ENCODE peak calls at places on chromosome 15, in five cellular contexts. E, G, B, O and S are unnamed samples.

GRCh38 chr15:79601376-79601775 is 169.2 kb downstream of the MINAR1 start:
- DNase-seq in G (no peak), O (no peak), E (no peak), B (peak; percentile 56), S (no peak)

GRCh38 chr15:42457445-42458442 is 33.2 kb downstream of the ZNF106 start:
- DNase-seq in G (peak; percentile 94), O (no peak), B (no peak), E (peak; percentile 96), S (peak; percentile 57)

GRCh38 chr15:30001592-30001991 is 81.2 kb upstream of the GOLGA8J start:
- DNase-seq in G (no peak), B (no peak), O (no peak), E (no peak), S (no peak)

GRCh38 chr15:57472861-57473260 is 96.6 kb downstream of the CGNL1 start:
- DNase-seq in G (peak; percentile 21), O (no peak), E (peak; percentile 15), B (no peak), S (no peak)

GRCh38 chr15:58441376-58442070 is 9.7 kb downstream of the LIPC start:
- DNase-seq in E (peak; percentile 81), G (peak; percentile 87), O (no peak), B (no peak), S (no peak)

GRCh38 chr15:89888214-89888804 is 5.5 kb downstream of the AP3S2 start:
- DNase-seq in B (peak; percentile 46), E (peak; percentile 84), O (peak; percentile 48), G (peak; percentile 90), S (peak; percentile 37)

GRCh38 chr15:33086500-33087141 is 107.9 kb downstream of the FMN1 start:
- DNase-seq in B (no peak), E (peak; percentile 88), O (peak; percentile 42), G (peak; percentile 87), S (peak; percentile 51)

GRCh38 chr15:89975482-89976291 is 25.4 kb upstream of the ZNF710 start:
- DNase-seq in B (no peak), E (no peak), O (no peak), G (no peak), S (no peak)

GRCh38 chr15:77402740-77403379 is 17.0 kb downstream of the PEAK1 start:
- DNase-seq in O (no peak), G (peak; percentile 90), E (peak; percentile 86), B (no peak), S (no peak)

GRCh38 chr15:45387379-45388007 is 9.1 kb upstream of the GATM start:
- DNase-seq in B (no peak), E (no peak), G (no peak), O (no peak), S (no peak)

GRCh38 chr15:34644061-34644460 is 60.6 kb upstream of the GOLGA8B start:
- DNase-seq in E (peak; percentile 50), G (peak; percentile 98), B (no peak), O (no peak), S (no peak)

GRCh38 chr15:71892335-71892734 is 82.0 kb downstream of the NR2E3 start:
- DNase-seq in B (no peak), G (no peak), O (no peak), E (no peak), S (no peak)

GRCh38 chr15:52233405-52233804 is 42.2 kb upstream of the GNB5 start:
- DNase-seq in G (peak; percentile 12), O (no peak), B (no peak), E (no peak), S (peak; percentile 44)

GRCh38 chr15:75646944-75647364 is 758 bp upstream of the SNX33 start:
- DNase-seq in B (no peak), E (no peak), G (no peak), O (no peak), S (no peak)

GRCh38 chr15:88835119-88835518 is 31.9 kb downstream of the ACAN start:
- DNase-seq in O (no peak), E (no peak), G (peak; percentile 10), B (no peak), S (no peak)

GRCh38 chr15:45128971-45129639 is 574 bp downstream of the DUOXA1 start:
- DNase-seq in O (no peak), G (no peak), E (no peak), B (no peak), S (no peak)

GRCh38 chr15:66702770-66703539 is 919 bp downstream of the SMAD6 start:
- DNase-seq in O (no peak), B (no peak), G (no peak), E (peak; percentile 62), S (no peak)

GRCh38 chr15:76075060-76075459 is 15.3 kb downstream of the TMEM266 start:
- DNase-seq in G (no peak), E (no peak), O (no peak), B (no peak), S (no peak)

GRCh38 chr15:99129644-99130043 is 24.8 kb downstream of the SYNM start:
- DNase-seq in O (no peak), E (no peak), G (no peak), B (no peak), S (no peak)

GRCh38 chr15:48336940-48337339 is 5.7 kb downstream of the DUT start:
- DNase-seq in E (peak; percentile 19), B (peak; percentile 25), G (peak; percentile 11), O (peak; percentile 8), S (peak; percentile 33)

GRCh38 chr15:61146643-61147230 is 82.4 kb downstream of the RORA start:
- DNase-seq in E (no peak), B (no peak), O (no peak), G (no peak), S (no peak)

GRCh38 chr15:86916671-86917450 is 837.2 kb downstream of the AGBL1 start:
- DNase-seq in E (no peak), B (no peak), O (no peak), G (no peak), S (no peak)

GRCh38 chr15:84992157-84992940 is 10.7 kb downstream of the PDE8A start:
- DNase-seq in O (peak; percentile 93), G (peak; percentile 87), E (peak; percentile 75), B (no peak), S (no peak)

GRCh38 chr15:38860682-38861081 is 296.1 kb upstream of the RASGRP1 start:
- DNase-seq in G (peak; percentile 33), O (no peak), E (peak; percentile 28), B (no peak), S (no peak)

GRCh38 chr15:38860253-38860652 is 295.6 kb upstream of the RASGRP1 start:
- DNase-seq in O (no peak), G (no peak), E (peak; percentile 30), B (no peak), S (no peak)

GRCh38 chr15:38861108-38861507 is 296.5 kb upstream of the RASGRP1 start:
- DNase-seq in E (peak; percentile 30), O (no peak), B (no peak), G (no peak), S (no peak)

GRCh38 chr15:38857814-38858213 is 293.2 kb upstream of the RASGRP1 start:
- DNase-seq in O (no peak), G (no peak), E (no peak), B (no peak), S (no peak)

GRCh38 chr15:38859574-38859973 is 295.0 kb upstream of the RASGRP1 start:
- DNase-seq in O (no peak), B (no peak), G (no peak), E (no peak), S (no peak)
- H3K4me3 ChIP-seq in O (no peak overlapping the region), B (no peak overlapping the region), G (no peak overlapping the region), E (no peak overlapping the region), S (no peak overlapping the region)

DNA sequence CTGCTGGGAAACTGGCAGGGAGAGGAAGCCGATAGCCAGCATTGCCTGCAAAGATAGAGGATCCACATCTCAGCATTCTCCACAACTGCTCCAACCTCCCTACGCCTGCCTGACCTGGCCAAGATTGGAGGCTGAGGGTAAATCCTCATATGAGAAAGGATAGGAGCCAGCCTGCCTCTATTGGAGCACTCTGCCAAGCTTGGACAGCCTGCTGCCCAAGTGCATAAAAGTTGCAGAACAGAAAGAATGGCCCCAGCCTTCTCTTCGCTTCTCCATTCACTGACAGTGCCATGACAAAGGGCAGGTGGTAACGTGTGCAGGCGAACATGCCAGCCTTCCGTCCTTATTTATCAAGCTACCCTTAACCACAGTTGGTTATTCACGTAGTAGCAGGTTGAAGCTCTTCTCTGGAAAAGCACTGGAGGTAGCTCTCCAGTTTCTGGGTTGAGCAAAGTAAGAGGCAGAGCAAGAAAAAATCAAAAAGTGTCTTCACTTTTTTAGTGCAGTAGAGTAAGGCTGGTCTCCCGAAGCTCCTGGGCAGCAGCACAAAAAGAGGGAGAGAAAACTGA is 4.3 kb downstream of the BMF start:
- DNase-seq in B (no peak), O (no peak), E (no peak), G (no peak), S (no peak)
- H3K4me3 ChIP-seq in B (no peak overlapping the region), O (no peak overlapping the region), E (no peak overlapping the region), G (no peak overlapping the region), S (peak overlapping the region; percentile 52)

GRCh38 chr15:92629276-92629974 is 26.1 kb downstream of the FAM174B start:
- DNase-seq in E (no peak), G (no peak), O (no peak), B (no peak), S (peak; percentile 65)
- H3K4me3 ChIP-seq in E (no peak overlapping the region), G (no peak overlapping the region), O (no peak overlapping the region), B (no peak overlapping the region), S (no peak overlapping the region)

GRCh38 chr15:23687143-23687470 is at the start of gene NDN:
- DNase-seq in G (peak; percentile 52), O (no peak), B (peak; percentile 62), E (peak; percentile 31), S (no peak)
- H3K4me3 ChIP-seq in G (peak within 1 kb of the TSS; percentile 96), O (no peak within 1 kb of the TSS), B (peak within 1 kb of the TSS; percentile 60), E (peak within 1 kb of the TSS; percentile 83), S (no peak within 1 kb of the TSS)

GRCh38 chr15:63049747-63050439 is 7.3 kb downstream of the TPM1 start:
- DNase-seq in G (no peak), O (no peak), B (no peak), E (no peak), S (no peak)
- H3K4me3 ChIP-seq in G (peak overlapping the region; percentile 84), O (peak overlapping the region; percentile 68), B (no peak overlapping the region), E (peak overlapping the region; percentile 91), S (no peak overlapping the region)

GRCh38 chr15:91855241-91855640 is 1.7 kb downstream of the SLCO3A1 start:
- DNase-seq in E (no peak), B (no peak), O (no peak), G (no peak), S (no peak)
- H3K4me3 ChIP-seq in E (peak overlapping the region; percentile 88), B (no peak overlapping the region), O (no peak overlapping the region), G (no peak overlapping the region), S (no peak overlapping the region)

GRCh38 chr15:83766326-83766725 is 112.4 kb downstream of the ADAMTSL3 start:
- DNase-seq in O (no peak), E (no peak), B (no peak), G (peak; percentile 3), S (no peak)

GRCh38 chr15:83762367-83762766 is 108.4 kb downstream of the ADAMTSL3 start:
- DNase-seq in B (no peak), O (no peak), G (no peak), E (no peak), S (no peak)

GRCh38 chr15:83769411-83769960 is 115.6 kb downstream of the ADAMTSL3 start:
- DNase-seq in G (no peak), E (peak; percentile 0), O (no peak), B (no peak), S (peak; percentile 33)

GRCh38 chr15:83764201-83764839 is 110.4 kb downstream of the ADAMTSL3 start:
- DNase-seq in G (no peak), O (no peak), E (no peak), B (no peak), S (no peak)

GRCh38 chr15:83767786-83768185 is 113.9 kb downstream of the ADAMTSL3 start:
- DNase-seq in G (peak; percentile 2), O (no peak), B (no peak), E (no peak), S (no peak)
- H3K4me3 ChIP-seq in G (no peak overlapping the region), O (no peak overlapping the region), B (no peak overlapping the region), E (no peak overlapping the region), S (no peak overlapping the region)

GRCh38 chr15:92886229-92886628 is 13.9 kb upstream of the CHD2 start:
- DNase-seq in G (no peak), B (no peak), O (no peak), E (no peak), S (no peak)
- H3K4me3 ChIP-seq in G (no peak overlapping the region), B (no peak overlapping the region), O (no peak overlapping the region), E (peak overlapping the region; percentile 95), S (peak overlapping the region; percentile 75)